ENCODE peak calls at places on chromosomes 7 and 10, in four cellular contexts. D is dorsolateral prefrontal cortex; R is AG04450; M is stimulated activated naive CD4-positive, alpha-beta T cell. B is an unnamed sample.

GRCh38 chr7:157412021-157412443 is 75.2 kb downstream of the DNAJB6 start:
- DNase-seq in D (no peak), R (peak; percentile 39), M (no peak), B (peak; percentile 50)

GRCh38 chr7:28102778-28103177 is 77.8 kb downstream of the JAZF1 start:
- DNase-seq in D (no peak), R (no peak), M (no peak), B (no peak)

GRCh38 chr10:50594012-50594411 is 29.7 kb downstream of the SGMS1 start:
- DNase-seq in D (no peak), R (peak; percentile 37), M (no peak), B (peak; percentile 63)

GRCh38 chr7:149776848-149777407 is 3.5 kb upstream of the ZNF467 start:
- DNase-seq in D (no peak), R (no peak), M (no peak), B (no peak)

GRCh38 chr7:44750921-44751571 is 2.4 kb downstream of the ZMIZ2 start:
- DNase-seq in D (no peak), R (no peak), M (peak; percentile 59), B (no peak)

GRCh38 chr10:20369863-20370736 is 527.0 kb downstream of the NEBL start:
- DNase-seq in D (no peak), R (no peak), M (no peak), B (no peak)

GRCh38 chr10:21926949-21927348 is 76.6 kb downstream of the DNAJC1 start:
- DNase-seq in D (no peak), R (peak; percentile 88), M (no peak), B (peak; percentile 94)

GRCh38 chr10:131570716-131571307 is 259.3 kb upstream of the TCERG1L start:
- DNase-seq in D (peak; percentile 5), R (no peak), M (no peak), B (no peak)

GRCh38 chr7:6658618-6659345 is 21.7 kb downstream of the ZNF316 start:
- DNase-seq in D (no peak), R (no peak), M (no peak), B (no peak)

GRCh38 chr7:20218261-20218660 is 1.1 kb upstream of the MACC1 start:
- DNase-seq in D (no peak), R (no peak), M (no peak), B (no peak)

GRCh38 chr10:32149257-32149955 is 93.2 kb upstream of the KIF5B start:
- DNase-seq in D (no peak), R (peak; percentile 45), M (no peak), B (peak; percentile 83)

GRCh38 chr10:77165445-77166316 is 471.9 kb downstream of the KCNMA1 start:
- DNase-seq in D (peak; percentile 41), R (no peak), M (no peak), B (no peak)

GRCh38 chr7:104327963-104328307 is 468 bp upstream of the LHFPL3 start:
- DNase-seq in D (no peak), R (no peak), M (no peak), B (no peak)

GRCh38 chr7:99579956-99580777 is 17.9 kb upstream of the TMEM225B start:
- DNase-seq in D (peak; percentile 46), R (no peak), M (peak; percentile 45), B (no peak)

GRCh38 chr10:89522463-89522862 is 12.9 kb downstream of the SLC16A12 start:
- DNase-seq in D (no peak), R (no peak), M (no peak), B (no peak)

GRCh38 chr10:13853854-13854253 is 267.1 kb downstream of the PRPF18 start:
- DNase-seq in D (no peak), R (no peak), M (no peak), B (no peak)

GRCh38 chr10:24292304-24293291 is 83.7 kb downstream of the KIAA1217 start:
- DNase-seq in D (no peak), R (no peak), M (no peak), B (no peak)

GRCh38 chr7:7672545-7673239 is 32.1 kb downstream of the UMAD1 start:
- DNase-seq in D (no peak), R (no peak), M (no peak), B (no peak)

GRCh38 chr7:31175672-31176071 is 123.6 kb downstream of the ADCYAP1R1 start:
- DNase-seq in D (no peak), R (no peak), M (no peak), B (no peak)

GRCh38 chr10:52256832-52257691 is 57.0 kb upstream of the DKK1 start:
- DNase-seq in D (no peak), R (no peak), M (no peak), B (no peak)

GRCh38 chr10:5666324-5667220 is at the start of gene ASB13:
- DNase-seq in D (peak; percentile 74), R (no peak), M (peak; percentile 5), B (no peak)

GRCh38 chr10:114272696-114273095 is 33.6 kb downstream of the VWA2 start:
- DNase-seq in D (no peak), R (no peak), M (no peak), B (no peak)

GRCh38 chr10:117000580-117000979 is 4.4 kb downstream of the SHTN1 start:
- DNase-seq in D (no peak), R (no peak), M (no peak), B (no peak)

GRCh38 chr10:59131673-59132072 is 44.8 kb upstream of the PHYHIPL start:
- DNase-seq in D (no peak), R (no peak), M (no peak), B (no peak)

GRCh38 chr10:5501976-5502902 is 2.9 kb upstream of the CALML5 start:
- DNase-seq in D (no peak), R (no peak), M (no peak), B (no peak)

GRCh38 chr7:150956395-150957118 is 21.6 kb downstream of the KCNH2 start:
- DNase-seq in D (no peak), R (no peak), M (no peak), B (no peak)

GRCh38 chr7:87590578-87590977 is 10.1 kb downstream of the ABCB1 start:
- DNase-seq in D (no peak), R (no peak), M (no peak), B (no peak)

GRCh38 chr7:106717997-106718871 is 57.3 kb upstream of the CCDC71L start:
- DNase-seq in D (no peak), R (peak; percentile 88), M (no peak), B (peak; percentile 98)

GRCh38 chr10:70885485-70885884 is 2.9 kb downstream of the PCBD1 start:
- DNase-seq in D (no peak), R (no peak), M (no peak), B (no peak)

GRCh38 chr7:115683093-115683492 is 347.5 kb downstream of the TFEC start:
- DNase-seq in D (no peak), R (no peak), M (no peak), B (no peak)

GRCh38 chr10:44243851-44244502 is 140.9 kb downstream of the CXCL12 start:
- DNase-seq in D (no peak), R (no peak), M (no peak), B (no peak)

GRCh38 chr7:144384555-144385245 is 18.8 kb downstream of the NOBOX start:
- DNase-seq in D (no peak), R (no peak), M (no peak), B (no peak)

GRCh38 chr10:103692421-103693069 is 162.8 kb downstream of the SH3PXD2A start:
- DNase-seq in D (no peak), R (no peak), M (no peak), B (no peak)

GRCh38 chr7:82562716-82563404 is 119.3 kb upstream of the CACNA2D1 start:
- DNase-seq in D (no peak), R (peak; percentile 15), M (no peak), B (peak; percentile 52)

GRCh38 chr7:27400168-27400567 is 157.6 kb downstream of the EVX1 start:
- DNase-seq in D (no peak), R (no peak), M (no peak), B (no peak)

GRCh38 chr7:101140339-101140699 is 13.4 kb downstream of the SERPINE1 start:
- DNase-seq in D (no peak), R (no peak), M (no peak), B (no peak)

GRCh38 chr10:126153686-126154628 is 234.3 kb downstream of the ADAM12 start:
- DNase-seq in D (no peak), R (no peak), M (no peak), B (peak; percentile 21)

GRCh38 chr10:133441780-133442179 is 12.0 kb upstream of the SCART1 start:
- DNase-seq in D (no peak), R (no peak), M (no peak), B (no peak)

GRCh38 chr7:121081327-121081936 is 92.9 kb downstream of the CPED1 start:
- DNase-seq in D (no peak), R (peak; percentile 62), M (no peak), B (peak; percentile 61)

GRCh38 chr7:93914581-93915066 is 6.9 kb upstream of the GNG11 start:
- DNase-seq in D (no peak), R (peak; percentile 23), M (no peak), B (no peak)

B was measured in AG09309.